ENCODE peak calls at places on chromosomes 3 and 15, in four cellular contexts. One of them, this sample, is unnamed.

GRCh38 chr3:15810702-15811101 is 12.9 kb upstream of the ANKRD28 start:
- DNase-seq in IMR-90: no peak
- DNase-seq in neural progenitor cell: no peak
- DNase-seq in colonic mucosa: peak
- DNase-seq in this sample: no peak

GRCh38 chr3:58628823-58629562 is 37.6 kb downstream of the FAM3D start:
- DNase-seq in neural progenitor cell: no peak
- DNase-seq in colonic mucosa: peak
- DNase-seq in IMR-90: peak
- DNase-seq in this sample: no peak

GRCh38 chr15:33311312-33311971 is 675 bp downstream of the RYR3 start:
- DNase-seq in colonic mucosa: no peak
- DNase-seq in IMR-90: no peak
- DNase-seq in neural progenitor cell: peak
- DNase-seq in this sample: peak

GRCh38 chr3:107524214-107525100 is 1.7 kb downstream of the BBX start:
- DNase-seq in neural progenitor cell: peak
- DNase-seq in IMR-90: peak
- DNase-seq in colonic mucosa: peak
- DNase-seq in this sample: peak

GRCh38 chr3:48990636-48991421 is 788 bp downstream of the P4HTM start:
- DNase-seq in neural progenitor cell: peak
- DNase-seq in IMR-90: no peak
- DNase-seq in colonic mucosa: peak
- DNase-seq in this sample: peak

GRCh38 chr3:192444096-192444790 is 283.1 kb downstream of the FGF12 start:
- DNase-seq in colonic mucosa: peak
- DNase-seq in neural progenitor cell: peak
- DNase-seq in IMR-90: peak
- DNase-seq in this sample: peak

GRCh38 chr3:69695933-69696332 is 43.3 kb upstream of the MITF start:
- DNase-seq in colonic mucosa: no peak
- DNase-seq in IMR-90: no peak
- DNase-seq in neural progenitor cell: no peak
- DNase-seq in this sample: no peak

GRCh38 chr3:103306081-103306480 is 871.3 kb downstream of the ZPLD1 start:
- DNase-seq in neural progenitor cell: no peak
- DNase-seq in colonic mucosa: no peak
- DNase-seq in IMR-90: no peak
- DNase-seq in this sample: no peak

GRCh38 chr3:151219056-151219455 is 16.0 kb upstream of the GPR171 start:
- DNase-seq in neural progenitor cell: no peak
- DNase-seq in colonic mucosa: no peak
- DNase-seq in IMR-90: peak
- DNase-seq in this sample: no peak

GRCh38 chr15:35507932-35508638 is 37.9 kb downstream of the DPH6 start:
- DNase-seq in colonic mucosa: no peak
- DNase-seq in IMR-90: no peak
- DNase-seq in neural progenitor cell: peak
- DNase-seq in this sample: no peak

GRCh38 chr3:131470377-131470776 is 32.4 kb downstream of the MRPL3 start:
- DNase-seq in IMR-90: no peak
- DNase-seq in neural progenitor cell: no peak
- DNase-seq in colonic mucosa: no peak
- DNase-seq in this sample: no peak

GRCh38 chr15:57445872-57446271 is 69.6 kb downstream of the CGNL1 start:
- DNase-seq in IMR-90: peak
- DNase-seq in colonic mucosa: no peak
- DNase-seq in neural progenitor cell: no peak
- DNase-seq in this sample: no peak

GRCh38 chr3:141255864-141256263 is 24.2 kb downstream of the PXYLP1 start:
- DNase-seq in IMR-90: no peak
- DNase-seq in neural progenitor cell: peak
- DNase-seq in colonic mucosa: no peak
- DNase-seq in this sample: peak

GRCh38 chr3:31226331-31226730 is 306.4 kb upstream of the STT3B start:
- DNase-seq in colonic mucosa: no peak
- DNase-seq in neural progenitor cell: no peak
- DNase-seq in IMR-90: no peak
- DNase-seq in this sample: no peak

GRCh38 chr3:12705981-12706380 is 42.1 kb upstream of the RAF1 start:
- DNase-seq in colonic mucosa: no peak
- DNase-seq in IMR-90: peak
- DNase-seq in neural progenitor cell: no peak
- DNase-seq in this sample: no peak

GRCh38 chr3:93910085-93910484 is 63.6 kb downstream of the PROS1 start:
- DNase-seq in colonic mucosa: no peak
- DNase-seq in neural progenitor cell: no peak
- DNase-seq in IMR-90: no peak
- DNase-seq in this sample: no peak

GRCh38 chr3:72655151-72655551 is 193.1 kb downstream of the SHQ1 start:
- DNase-seq in colonic mucosa: no peak
- DNase-seq in neural progenitor cell: peak
- DNase-seq in IMR-90: no peak
- DNase-seq in this sample: peak

GRCh38 chr3:154684021-154684420 is 254.0 kb upstream of the GPR149 start:
- DNase-seq in IMR-90: no peak
- DNase-seq in colonic mucosa: no peak
- DNase-seq in neural progenitor cell: peak
- DNase-seq in this sample: peak

GRCh38 chr3:142987080-142987700 is 14.2 kb upstream of the U2SURP start:
- DNase-seq in IMR-90: peak
- DNase-seq in colonic mucosa: no peak
- DNase-seq in neural progenitor cell: peak
- DNase-seq in this sample: no peak

GRCh38 chr3:64612916-64613526 is 74.8 kb downstream of the ADAMTS9 start:
- DNase-seq in colonic mucosa: no peak
- DNase-seq in neural progenitor cell: no peak
- DNase-seq in IMR-90: no peak
- DNase-seq in this sample: peak

GRCh38 chr3:15982667-15983145 is 184.9 kb upstream of the ANKRD28 start:
- DNase-seq in colonic mucosa: no peak
- DNase-seq in neural progenitor cell: peak
- DNase-seq in IMR-90: peak
- DNase-seq in this sample: no peak

GRCh38 chr15:94002026-94002425 is 229.3 kb upstream of the MCTP2 start:
- DNase-seq in IMR-90: no peak
- DNase-seq in colonic mucosa: no peak
- DNase-seq in neural progenitor cell: peak
- DNase-seq in this sample: no peak

DNA sequence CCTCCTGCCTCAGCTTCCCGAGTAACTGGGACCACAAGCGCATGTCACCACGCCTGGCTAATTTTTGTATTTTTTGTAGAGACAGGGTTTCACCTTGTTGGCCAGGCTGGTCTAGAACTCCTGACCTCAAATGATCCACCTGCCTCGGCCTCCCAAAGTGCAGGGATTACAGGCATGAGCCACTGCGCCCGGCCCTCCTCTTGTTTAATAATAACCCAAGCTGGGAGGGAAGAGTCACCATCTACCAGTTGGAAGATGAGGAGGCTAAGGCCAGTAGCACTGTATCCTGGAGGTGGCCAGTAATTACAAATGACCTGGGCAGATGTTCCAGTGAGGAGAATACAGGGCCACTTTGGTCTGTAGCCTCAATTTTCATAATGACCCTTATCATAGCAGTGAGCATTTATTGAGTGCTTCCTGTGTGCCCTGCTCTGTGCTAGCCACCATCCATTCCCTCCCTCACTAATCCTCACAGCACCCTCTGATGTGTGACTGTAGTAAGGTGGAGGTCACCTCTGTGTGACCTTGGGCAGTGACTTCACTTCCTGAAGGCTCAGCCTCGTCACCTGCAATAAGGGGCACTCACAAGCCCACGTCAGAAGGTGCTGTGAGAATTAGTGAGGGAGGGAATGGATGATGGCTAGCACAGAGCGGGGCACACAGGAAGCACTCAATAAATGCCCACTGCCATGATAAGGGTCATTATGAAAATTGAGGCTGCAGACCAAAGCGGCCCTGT is 64.2 kb downstream of the ABTB1 start:
- DNase-seq in colonic mucosa: no peak
- DNase-seq in IMR-90: no peak
- DNase-seq in neural progenitor cell: no peak
- DNase-seq in this sample: no peak
- H3K9ac ChIP-seq in colonic mucosa: no peak
- H3K9ac ChIP-seq in IMR-90: no peak
- H3K9ac ChIP-seq in neural progenitor cell: no peak
- H3K9ac ChIP-seq in this sample: no peak

GRCh38 chr3:9947025-9947995 is 4.9 kb downstream of the PRRT3 start:
- DNase-seq in IMR-90: peak
- DNase-seq in neural progenitor cell: peak
- DNase-seq in colonic mucosa: peak
- DNase-seq in this sample: peak
- H3K4me3 ChIP-seq in IMR-90: peak
- H3K4me3 ChIP-seq in neural progenitor cell: peak
- H3K4me3 ChIP-seq in colonic mucosa: peak
- H3K4me3 ChIP-seq in this sample: no peak

GRCh38 chr3:182755308-182756106 is 37.8 kb upstream of the ATP11B start:
- DNase-seq in neural progenitor cell: no peak
- DNase-seq in IMR-90: peak
- DNase-seq in colonic mucosa: no peak
- DNase-seq in this sample: no peak

GRCh38 chr3:182766108-182766507 is 27.2 kb upstream of the ATP11B start:
- DNase-seq in IMR-90: no peak
- DNase-seq in colonic mucosa: no peak
- DNase-seq in neural progenitor cell: no peak
- DNase-seq in this sample: no peak

GRCh38 chr3:182765287-182765686 is 28.0 kb upstream of the ATP11B start:
- DNase-seq in IMR-90: no peak
- DNase-seq in neural progenitor cell: no peak
- DNase-seq in colonic mucosa: no peak
- DNase-seq in this sample: no peak

GRCh38 chr3:182763896-182764295 is 29.4 kb upstream of the ATP11B start:
- DNase-seq in IMR-90: no peak
- DNase-seq in colonic mucosa: no peak
- DNase-seq in neural progenitor cell: no peak
- DNase-seq in this sample: no peak

GRCh38 chr3:182760576-182761164 is 32.6 kb upstream of the ATP11B start:
- DNase-seq in colonic mucosa: peak
- DNase-seq in IMR-90: no peak
- DNase-seq in neural progenitor cell: no peak
- DNase-seq in this sample: no peak
- H3K9ac ChIP-seq in colonic mucosa: no peak
- H3K9ac ChIP-seq in IMR-90: no peak
- H3K9ac ChIP-seq in neural progenitor cell: no peak
- H3K9ac ChIP-seq in this sample: no peak

DNA sequence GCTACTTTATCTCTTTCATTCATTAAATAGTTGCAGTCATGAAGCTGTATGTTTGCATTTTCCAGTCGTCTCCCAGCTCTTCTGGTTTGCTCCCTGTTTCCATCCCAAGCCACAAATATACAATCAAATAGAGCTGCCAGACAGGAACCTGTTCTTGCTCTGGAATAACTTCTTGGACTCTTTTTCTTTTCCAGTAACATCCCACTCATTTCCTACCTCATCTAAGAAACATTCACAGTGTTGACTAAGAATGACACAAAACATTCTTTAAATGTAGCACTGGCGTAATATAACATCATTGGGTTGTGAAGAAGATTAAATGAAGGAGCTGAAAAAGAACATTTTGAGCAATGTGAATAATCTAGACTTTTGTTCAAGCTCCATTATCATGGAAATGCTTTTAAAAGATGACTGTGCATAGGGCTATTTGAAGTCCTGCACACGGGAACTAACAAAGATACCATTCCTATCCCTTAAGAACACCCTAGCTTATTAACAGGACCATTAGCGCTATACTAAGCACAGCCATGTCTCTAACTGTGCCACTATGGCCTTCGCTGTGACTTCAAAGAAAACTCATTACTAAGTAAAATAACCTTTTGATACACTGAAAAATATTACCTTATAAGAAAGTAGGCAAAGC is 574.0 kb downstream of the NAALADL2 start:
- DNase-seq in IMR-90: peak
- DNase-seq in colonic mucosa: no peak
- DNase-seq in neural progenitor cell: no peak
- DNase-seq in this sample: no peak
- H3K4me3 ChIP-seq in IMR-90: peak
- H3K4me3 ChIP-seq in colonic mucosa: no peak
- H3K4me3 ChIP-seq in neural progenitor cell: no peak
- H3K4me3 ChIP-seq in this sample: no peak

DNA sequence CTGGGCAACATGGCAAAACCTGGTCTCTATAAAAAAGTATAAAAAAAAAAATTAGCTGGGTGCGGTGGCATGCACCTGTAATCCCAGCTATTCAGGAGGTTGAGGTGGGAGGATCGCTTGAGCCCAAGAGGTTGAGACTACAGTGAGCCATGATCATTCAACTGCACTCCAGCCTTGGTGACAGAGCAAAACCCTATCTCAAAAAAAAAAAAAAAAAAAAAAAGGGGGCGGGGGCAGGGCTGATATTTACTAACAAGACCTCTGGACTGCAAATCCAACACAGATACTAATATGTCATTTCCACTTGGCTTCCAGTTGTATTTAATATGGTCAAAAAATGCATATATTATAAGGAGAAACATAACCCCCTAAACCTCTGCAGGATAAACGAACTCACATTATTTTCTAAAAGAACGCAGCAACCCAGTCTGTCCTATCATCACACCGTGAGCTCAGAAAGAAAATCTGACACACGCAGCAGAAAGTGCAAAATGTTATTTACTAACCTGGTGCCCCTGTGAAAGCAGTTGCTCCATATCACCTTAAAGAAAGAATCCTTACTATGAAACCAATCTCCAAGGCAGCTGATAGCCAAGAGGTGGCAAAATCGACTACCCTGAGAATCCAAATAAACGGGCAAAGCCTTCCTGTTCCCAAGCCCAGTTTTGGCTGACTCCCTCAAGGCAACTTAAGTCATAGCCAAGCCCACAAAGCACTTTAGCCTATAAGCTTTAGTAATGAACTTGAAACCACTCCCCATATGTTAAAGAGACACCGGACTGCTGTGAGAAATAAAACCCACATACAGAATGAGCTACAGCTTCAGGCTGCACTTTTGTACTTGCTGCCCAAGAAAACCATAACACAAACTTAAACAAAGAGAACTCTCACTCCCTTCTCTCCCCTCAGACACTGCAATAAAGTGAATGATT is 39.3 kb downstream of the PLD1 start:
- DNase-seq in colonic mucosa: peak
- DNase-seq in IMR-90: peak
- DNase-seq in neural progenitor cell: no peak
- DNase-seq in this sample: peak
- H3K9ac ChIP-seq in colonic mucosa: peak
- H3K9ac ChIP-seq in IMR-90: peak
- H3K9ac ChIP-seq in neural progenitor cell: no peak
- H3K9ac ChIP-seq in this sample: no peak

GRCh38 chr15:85554852-85555521 is 174.6 kb downstream of the AKAP13 start:
- DNase-seq in IMR-90: no peak
- DNase-seq in colonic mucosa: no peak
- DNase-seq in neural progenitor cell: no peak
- DNase-seq in this sample: no peak
- H3K4me3 ChIP-seq in IMR-90: no peak
- H3K4me3 ChIP-seq in colonic mucosa: no peak
- H3K4me3 ChIP-seq in neural progenitor cell: no peak
- H3K4me3 ChIP-seq in this sample: no peak

GRCh38 chr3:175234075-175234474 is 374.9 kb downstream of the NAALADL2 start:
- DNase-seq in IMR-90: no peak
- DNase-seq in neural progenitor cell: no peak
- DNase-seq in colonic mucosa: no peak
- DNase-seq in this sample: no peak
- H3K9ac ChIP-seq in IMR-90: no peak
- H3K9ac ChIP-seq in neural progenitor cell: no peak
- H3K9ac ChIP-seq in colonic mucosa: no peak
- H3K9ac ChIP-seq in this sample: no peak

GRCh38 chr15:85379403-85380131 is 836 bp upstream of the AKAP13 start:
- DNase-seq in neural progenitor cell: peak
- DNase-seq in IMR-90: no peak
- DNase-seq in colonic mucosa: peak
- DNase-seq in this sample: peak
- H3K4me3 ChIP-seq in neural progenitor cell: peak
- H3K4me3 ChIP-seq in IMR-90: peak
- H3K4me3 ChIP-seq in colonic mucosa: peak
- H3K4me3 ChIP-seq in this sample: peak

This sample was measured in endodermal cell.